ENCODE peak calls at places on chromosomes 11 and 22, in six cellular contexts. J, M, E, R, D and U are unnamed samples.

GRCh38 chr22:30506507-30506968 is 1.0 kb upstream of the SEC14L4 start:
- DNase-seq in D (no peak), R (no peak), E (no peak), M (no peak), J (no peak), U (no peak)

GRCh38 chr11:69878144-69878883 is 59.1 kb upstream of the FGF3 start:
- DNase-seq in E (peak), D (no peak), M (no peak), R (no peak), J (no peak), U (no peak)

GRCh38 chr11:69000831-69001245 is 12.2 kb downstream of the MRGPRF start:
- DNase-seq in E (no peak), J (no peak), D (no peak), R (peak), M (peak), U (no peak)

GRCh38 chr11:64850979-64851567 is 6.6 kb upstream of the CDC42BPG start:
- DNase-seq in D (no peak), E (no peak), M (no peak), R (no peak), J (peak), U (peak)

GRCh38 chr11:121035823-121036222 is 11.9 kb downstream of the TBCEL start:
- DNase-seq in D (no peak), J (no peak), E (no peak), M (no peak), R (no peak), U (no peak)

GRCh38 chr11:330307-330693 is 9.6 kb upstream of the IFITM3 start:
- DNase-seq in D (no peak), E (no peak), R (no peak), J (no peak), M (no peak), U (no peak)

GRCh38 chr11:10654211-10655150 is 39.1 kb downstream of the IRAG1 start:
- DNase-seq in J (peak), R (no peak), M (peak), E (no peak), D (no peak), U (no peak)

GRCh38 chr11:65448418-65449196 is 26.0 kb downstream of the NEAT1 start:
- DNase-seq in D (peak), E (no peak), R (no peak), M (peak), J (no peak), U (no peak)

GRCh38 chr11:88709567-88709966 is 356.2 kb downstream of the GRM5 start:
- DNase-seq in E (no peak), R (no peak), D (no peak), M (no peak), J (no peak), U (no peak)

GRCh38 chr11:79980916-79981315 is 540.1 kb upstream of the TENM4 start:
- DNase-seq in R (no peak), M (no peak), J (no peak), E (no peak), D (no peak), U (no peak)

GRCh38 chr22:27476729-27477128 is 324.8 kb downstream of the MN1 start:
- DNase-seq in E (no peak), R (no peak), D (no peak), M (peak), J (no peak), U (no peak)

GRCh38 chr11:23840872-23841271 is 656.0 kb upstream of the LUZP2 start:
- DNase-seq in D (no peak), E (no peak), J (no peak), R (no peak), M (no peak), U (no peak)

GRCh38 chr11:64660205-64660604 is 62.8 kb downstream of the NRXN2 start:
- DNase-seq in E (no peak), R (no peak), D (no peak), J (no peak), M (no peak), U (no peak)

GRCh38 chr11:41954034-41954433 is 494.6 kb upstream of the LRRC4C start:
- DNase-seq in J (no peak), R (no peak), E (no peak), M (peak), D (no peak), U (no peak)

GRCh38 chr22:45237065-45237990 is 3.4 kb downstream of the KIAA0930 start:
- DNase-seq in E (no peak), J (no peak), D (no peak), M (no peak), R (no peak), U (no peak)